ENCODE peak calls at places on chromosomes 6 and 20, in six cellular contexts. F is neuronal stem cell, D is GM23338, C is adrenal gland, Q is HCT116, T is mammary epithelial cell. W is an unnamed sample. For H3K4me1, the result is how much of the 10 kb centered on the place peaks cover.

GRCh38 chr6:20156824-20157223 is 55.4 kb downstream of the MBOAT1 start:
- DNase-seq in F (no peak), D (no peak), C (no peak), Q (no peak), T (no peak), W (no peak)

GRCh38 chr6:39296745-39297640 is 17.2 kb downstream of the KCNK17 start:
- DNase-seq in F (no peak), D (no peak), C (peak), Q (no peak), T (no peak), W (peak)

GRCh38 chr20:23049933-23050838 is 714 bp upstream of the THBD start:
- DNase-seq in F (peak), D (peak), C (peak), Q (no peak), T (peak), W (peak)

GRCh38 chr20:4656491-4656890 is 65.2 kb upstream of the PRND start:
- DNase-seq in F (no peak), D (no peak), C (no peak), Q (no peak), T (no peak), W (no peak)

GRCh38 chr6:115133790-115134189 is 791.0 kb upstream of the HS3ST5 start:
- DNase-seq in F (no peak), D (no peak), C (no peak), Q (no peak), T (no peak), W (no peak)

GRCh38 chr6:35506536-35506935 is 6.2 kb downstream of the TULP1 start:
- DNase-seq in F (no peak), D (no peak), C (no peak), Q (no peak), T (no peak), W (no peak)

GRCh38 chr6:35787266-35788218 is 6.7 kb downstream of the CLPSL1 start:
- DNase-seq in F (no peak), D (no peak), C (no peak), Q (no peak), T (no peak), W (no peak)

GRCh38 chr6:137536104-137536773 is 42.0 kb upstream of the OLIG3 start:
- DNase-seq in F (no peak), D (no peak), C (no peak), Q (no peak), T (no peak), W (no peak)

GRCh38 chr20:8344106-8344505 is 212.0 kb downstream of the PLCB1 start:
- DNase-seq in F (no peak), D (no peak), C (no peak), Q (no peak), T (no peak), W (no peak)

GRCh38 chr20:49595811-49596545 is 28.0 kb upstream of the PTGIS start:
- DNase-seq in F (no peak), D (no peak), C (no peak), Q (no peak), T (no peak), W (peak)

GRCh38 chr6:107561325-107561724 is 71.4 kb downstream of the SOBP start:
- DNase-seq in F (no peak), D (peak), C (peak), Q (no peak), T (no peak), W (peak)

GRCh38 chr20:29741594-29741893 is 1515.9 kb upstream of the DEFB115 start:
- DNase-seq in F (no peak), D (no peak), C (no peak), Q (no peak), T (no peak), W (no peak)

GRCh38 chr20:55242853-55243252 is 762.5 kb downstream of the CBLN4 start:
- DNase-seq in F (no peak), D (no peak), C (no peak), Q (no peak), T (no peak), W (no peak)

DNA sequence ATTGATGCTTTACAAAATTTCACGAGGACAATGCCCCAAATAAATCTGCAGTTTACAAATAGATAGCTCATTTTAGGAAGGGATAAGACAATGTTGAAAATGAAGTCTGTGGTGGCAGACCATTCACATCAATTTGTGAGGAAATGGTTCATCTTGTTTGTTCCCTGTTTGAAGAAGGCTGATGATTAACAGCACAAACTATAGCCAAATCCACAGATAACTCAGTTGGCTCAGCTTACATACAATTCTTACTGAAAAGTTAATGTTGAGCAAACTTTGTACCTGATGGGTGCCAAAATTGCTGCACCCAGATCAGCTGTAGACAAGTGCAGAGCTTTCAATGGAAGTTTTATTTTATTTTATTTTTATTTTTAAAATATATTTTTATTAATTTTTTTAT is 763.9 kb downstream of the DOK5 start:
- DNase-seq in F (no peak), D (no peak), C (no peak), Q (no peak), T (no peak), W (no peak)
- H3K4me3 ChIP-seq in F (no peak), D (no peak), C (no peak), Q (no peak), T (no peak), W (no peak)

GRCh38 chr6:89951574-89952360 is 57.5 kb downstream of the GJA10 start:
- DNase-seq in F (no peak), D (peak), C (no peak), Q (no peak), T (no peak), W (no peak)
- H3K4me1 ChIP-seq in F (under half), D (under half), C (under half), Q (under half), T (under half), W (under half)

DNA sequence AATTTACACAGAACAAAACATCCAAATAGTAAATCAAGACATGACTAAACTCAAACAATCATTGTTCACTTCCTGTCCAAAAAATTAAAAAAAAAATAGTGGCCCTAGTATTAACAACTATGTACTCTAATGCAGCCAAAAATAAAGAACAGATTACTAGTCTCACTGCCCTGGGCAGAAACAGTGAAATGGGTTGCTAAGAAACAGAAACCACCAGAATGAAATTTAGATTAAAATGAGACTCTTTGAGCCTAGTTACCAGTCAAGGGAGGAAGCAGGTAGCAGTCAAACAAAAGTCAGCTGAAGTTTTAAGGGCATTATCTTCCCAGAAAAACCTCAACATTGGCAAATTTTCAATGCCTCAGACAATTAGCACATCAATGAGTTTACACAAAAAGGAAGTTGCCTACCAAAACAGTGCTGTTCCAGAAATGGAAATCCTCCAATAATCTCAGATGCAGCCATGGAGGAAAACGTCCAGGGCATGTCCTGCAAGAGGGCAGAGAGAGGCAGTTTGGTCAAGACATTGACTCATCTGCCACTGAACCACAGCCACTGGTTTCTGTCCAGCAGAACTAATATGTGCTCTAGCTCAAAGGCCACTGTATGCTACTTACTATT is 399.8 kb upstream of the ADGRB3 start:
- DNase-seq in F (no peak), D (no peak), C (no peak), Q (no peak), T (no peak), W (no peak)
- H3K27ac ChIP-seq in F (no peak), D (no peak), C (no peak), Q (no peak), T (no peak), W (no peak)

GRCh38 chr6:133855994-133856393 is 32.9 kb upstream of the TCF21 start:
- DNase-seq in F (peak), D (peak), C (no peak), Q (no peak), T (no peak), W (no peak)
- H3K4me3 ChIP-seq in F (no peak), D (peak), C (no peak), Q (no peak), T (no peak), W (no peak)

W was measured in aorta.